ENCODE peak calls at places on chromosomes 2 and 18, in four cellular contexts. One of them, this sample, is unnamed.

GRCh38 chr2:12044857-12045256 is 298.4 kb downstream of the LPIN1 start:
- DNase-seq in activated naive CD4-positive, alpha-beta T cell: peak
- DNase-seq in C1 segment of cervical spinal cord: no peak
- DNase-seq in T-helper 1 cell: no peak
- DNase-seq in this sample: no peak

GRCh38 chr2:19408592-19408991 is 50.2 kb upstream of the OSR1 start:
- DNase-seq in C1 segment of cervical spinal cord: no peak
- DNase-seq in T-helper 1 cell: no peak
- DNase-seq in activated naive CD4-positive, alpha-beta T cell: no peak
- DNase-seq in this sample: no peak

GRCh38 chr2:205534997-205535396 is 147.3 kb upstream of the NRP2 start:
- DNase-seq in activated naive CD4-positive, alpha-beta T cell: no peak
- DNase-seq in C1 segment of cervical spinal cord: no peak
- DNase-seq in T-helper 1 cell: no peak
- DNase-seq in this sample: no peak

GRCh38 chr2:16671760-16672159 is 6.1 kb upstream of the CYRIA start:
- DNase-seq in activated naive CD4-positive, alpha-beta T cell: no peak
- DNase-seq in T-helper 1 cell: no peak
- DNase-seq in C1 segment of cervical spinal cord: no peak
- DNase-seq in this sample: no peak

GRCh38 chr18:3062798-3063563 is 50.0 kb upstream of the LPIN2 start:
- DNase-seq in T-helper 1 cell: peak
- DNase-seq in C1 segment of cervical spinal cord: no peak
- DNase-seq in activated naive CD4-positive, alpha-beta T cell: peak
- DNase-seq in this sample: peak

GRCh38 chr2:200466703-200467418 is 43.0 kb downstream of the KCTD18 start:
- DNase-seq in T-helper 1 cell: no peak
- DNase-seq in C1 segment of cervical spinal cord: no peak
- DNase-seq in activated naive CD4-positive, alpha-beta T cell: no peak
- DNase-seq in this sample: no peak

GRCh38 chr18:499351-500229 is 911 bp downstream of the COLEC12 start:
- DNase-seq in activated naive CD4-positive, alpha-beta T cell: no peak
- DNase-seq in T-helper 1 cell: no peak
- DNase-seq in C1 segment of cervical spinal cord: no peak
- DNase-seq in this sample: no peak

GRCh38 chr2:182666674-182667320 is 49.3 kb upstream of the DNAJC10 start:
- DNase-seq in activated naive CD4-positive, alpha-beta T cell: no peak
- DNase-seq in C1 segment of cervical spinal cord: no peak
- DNase-seq in T-helper 1 cell: no peak
- DNase-seq in this sample: no peak

GRCh38 chr2:33494877-33495641 is 18.6 kb downstream of the RASGRP3 start:
- DNase-seq in C1 segment of cervical spinal cord: no peak
- DNase-seq in activated naive CD4-positive, alpha-beta T cell: no peak
- DNase-seq in T-helper 1 cell: no peak
- DNase-seq in this sample: no peak

GRCh38 chr18:53946561-53946960 is 277.9 kb downstream of the MBD2 start:
- DNase-seq in T-helper 1 cell: no peak
- DNase-seq in activated naive CD4-positive, alpha-beta T cell: no peak
- DNase-seq in C1 segment of cervical spinal cord: no peak
- DNase-seq in this sample: no peak

GRCh38 chr2:23617167-23617787 is 232.3 kb downstream of the KLHL29 start:
- DNase-seq in C1 segment of cervical spinal cord: no peak
- DNase-seq in T-helper 1 cell: no peak
- DNase-seq in activated naive CD4-positive, alpha-beta T cell: no peak
- DNase-seq in this sample: no peak

GRCh38 chr2:98664323-98664722 is 55.9 kb downstream of the UNC50 start:
- DNase-seq in activated naive CD4-positive, alpha-beta T cell: no peak
- DNase-seq in T-helper 1 cell: no peak
- DNase-seq in C1 segment of cervical spinal cord: no peak
- DNase-seq in this sample: no peak

GRCh38 chr2:232385660-232386489 is 7.3 kb downstream of the ALPP start:
- DNase-seq in T-helper 1 cell: no peak
- DNase-seq in activated naive CD4-positive, alpha-beta T cell: no peak
- DNase-seq in C1 segment of cervical spinal cord: no peak
- DNase-seq in this sample: no peak

GRCh38 chr18:23099621-23100020 is 35.7 kb upstream of the CABLES1 start:
- DNase-seq in C1 segment of cervical spinal cord: no peak
- DNase-seq in activated naive CD4-positive, alpha-beta T cell: no peak
- DNase-seq in T-helper 1 cell: no peak
- DNase-seq in this sample: no peak

GRCh38 chr2:85937069-85937439 is 48.3 kb upstream of the ST3GAL5 start:
- DNase-seq in C1 segment of cervical spinal cord: no peak
- DNase-seq in T-helper 1 cell: no peak
- DNase-seq in activated naive CD4-positive, alpha-beta T cell: no peak
- DNase-seq in this sample: no peak

GRCh38 chr18:75201273-75201898 is 7.6 kb downstream of the PTGR3 start:
- DNase-seq in T-helper 1 cell: no peak
- DNase-seq in activated naive CD4-positive, alpha-beta T cell: no peak
- DNase-seq in C1 segment of cervical spinal cord: no peak
- DNase-seq in this sample: no peak

GRCh38 chr18:37385846-37386435 is 179.7 kb downstream of the CELF4 start:
- DNase-seq in activated naive CD4-positive, alpha-beta T cell: no peak
- DNase-seq in C1 segment of cervical spinal cord: no peak
- DNase-seq in T-helper 1 cell: no peak
- DNase-seq in this sample: no peak

GRCh38 chr2:111175615-111176014 is 54.9 kb downstream of the BCL2L11 start:
- DNase-seq in T-helper 1 cell: no peak
- DNase-seq in C1 segment of cervical spinal cord: no peak
- DNase-seq in activated naive CD4-positive, alpha-beta T cell: no peak
- DNase-seq in this sample: no peak

GRCh38 chr2:128606837-128607236 is 288.2 kb upstream of the HS6ST1 start:
- DNase-seq in activated naive CD4-positive, alpha-beta T cell: no peak
- DNase-seq in T-helper 1 cell: no peak
- DNase-seq in C1 segment of cervical spinal cord: no peak
- DNase-seq in this sample: no peak

GRCh38 chr2:63034575-63034974 is 16.1 kb upstream of the OTX1 start:
- DNase-seq in activated naive CD4-positive, alpha-beta T cell: no peak
- DNase-seq in C1 segment of cervical spinal cord: no peak
- DNase-seq in T-helper 1 cell: no peak
- DNase-seq in this sample: no peak

GRCh38 chr2:85750509-85751299 is 3.1 kb upstream of the ATOH8 start:
- DNase-seq in activated naive CD4-positive, alpha-beta T cell: no peak
- DNase-seq in T-helper 1 cell: no peak
- DNase-seq in C1 segment of cervical spinal cord: peak
- DNase-seq in this sample: peak